ENCODE peak calls at places on chromosomes 13 and 19, in four cellular contexts. W is IMR-90, J is GM12878, P is K562. I is an unnamed sample.

GRCh38 chr19:1250374-1251232 is 2.2 kb downstream of the MIDN start:
- DNase-seq in W (peak), J (no peak), P (peak), I (peak)

GRCh38 chr19:36245210-36246005 is 30.5 kb downstream of the ZNF146 start:
- DNase-seq in W (no peak), J (no peak), P (no peak), I (no peak)

GRCh38 chr13:32039056-32039455 is 7.5 kb downstream of the FRY start:
- DNase-seq in W (peak), J (no peak), P (no peak), I (no peak)

GRCh38 chr13:43237616-43238015 is 214.2 kb downstream of the DNAJC15 start:
- DNase-seq in W (no peak), J (no peak), P (no peak), I (no peak)

GRCh38 chr13:87712012-87712411 is 40.8 kb downstream of the SLITRK5 start:
- DNase-seq in W (no peak), J (no peak), P (no peak), I (no peak)

GRCh38 chr13:99311137-99311536 is 3.9 kb upstream of the GPR183 start:
- DNase-seq in W (peak), J (no peak), P (peak), I (no peak)

GRCh38 chr13:87208636-87209035 is 462.5 kb upstream of the SLITRK5 start:
- DNase-seq in W (no peak), J (no peak), P (no peak), I (no peak)

GRCh38 chr19:17185590-17185989 is 29.6 kb upstream of the USE1 start:
- DNase-seq in W (no peak), J (no peak), P (no peak), I (no peak)

GRCh38 chr13:106373304-106373988 is 162.0 kb downstream of the EFNB2 start:
- DNase-seq in W (no peak), J (no peak), P (no peak), I (no peak)

GRCh38 chr19:52935434-52935833 is 12.2 kb upstream of the ZNF888 start:
- DNase-seq in W (peak), J (no peak), P (no peak), I (no peak)

GRCh38 chr19:17292301-17293074 is 10.7 kb downstream of the ABHD8 start:
- DNase-seq in W (peak), J (peak), P (peak), I (peak)

GRCh38 chr19:55638864-55639359 is 1.9 kb upstream of the ZNF580 start:
- DNase-seq in W (peak), J (no peak), P (peak), I (no peak)

GRCh38 chr19:29378126-29378525 is 147.7 kb upstream of the VSTM2B start:
- DNase-seq in W (no peak), J (no peak), P (no peak), I (no peak)

GRCh38 chr19:850221-850978 is 1.7 kb upstream of the ELANE start:
- DNase-seq in W (peak), J (no peak), P (peak), I (no peak)

GRCh38 chr13:49322702-49323101 is 75.0 kb downstream of the CDADC1 start:
- DNase-seq in W (no peak), J (no peak), P (no peak), I (no peak)

GRCh38 chr13:113946409-113947181 is 27.3 kb downstream of the C13orf46 start:
- DNase-seq in W (no peak), J (no peak), P (no peak), I (no peak)

GRCh38 chr13:81395368-81395767 is 1054.4 kb upstream of the SPRY2 start:
- DNase-seq in W (no peak), J (no peak), P (peak), I (no peak)

GRCh38 chr19:12665646-12666304 is 767 bp downstream of the MAN2B1 start:
- DNase-seq in W (peak), J (no peak), P (no peak), I (no peak)

GRCh38 chr13:74990992-74991391 is 491.0 kb downstream of the TBC1D4 start:
- DNase-seq in W (no peak), J (no peak), P (no peak), I (no peak)

GRCh38 chr19:43872547-43873336 is 45.6 kb downstream of the ZNF283 start:
- DNase-seq in W (no peak), J (no peak), P (no peak), I (peak)

GRCh38 chr13:77521194-77521593 is 14.3 kb upstream of the SCEL start:
- DNase-seq in W (no peak), J (no peak), P (no peak), I (peak)

GRCh38 chr13:77522444-77522843 is 13.1 kb upstream of the SCEL start:
- DNase-seq in W (no peak), J (no peak), P (no peak), I (no peak)

GRCh38 chr13:77523386-77523785 is 12.1 kb upstream of the SCEL start:
- DNase-seq in W (no peak), J (no peak), P (no peak), I (no peak)

GRCh38 chr13:77521595-77522367 is 13.7 kb upstream of the SCEL start:
- DNase-seq in W (no peak), J (no peak), P (no peak), I (peak)

GRCh38 chr13:77523834-77524728 is 11.4 kb upstream of the SCEL start:
- DNase-seq in W (no peak), J (no peak), P (no peak), I (no peak)
- TF ChIP-seq FOS in W (no peak), J (no peak), P (no peak), I (no peak)

GRCh38 chr19:39797083-39797482 is 18.4 kb downstream of the LEUTX start:
- DNase-seq in W (no peak), J (no peak), P (no peak), I (no peak)

GRCh38 chr19:39792999-39793546 is 14.4 kb downstream of the LEUTX start:
- DNase-seq in W (peak), J (peak), P (peak), I (peak)

GRCh38 chr19:39796000-39796498 is 17.4 kb downstream of the LEUTX start:
- DNase-seq in W (no peak), J (no peak), P (no peak), I (no peak)

DNA sequence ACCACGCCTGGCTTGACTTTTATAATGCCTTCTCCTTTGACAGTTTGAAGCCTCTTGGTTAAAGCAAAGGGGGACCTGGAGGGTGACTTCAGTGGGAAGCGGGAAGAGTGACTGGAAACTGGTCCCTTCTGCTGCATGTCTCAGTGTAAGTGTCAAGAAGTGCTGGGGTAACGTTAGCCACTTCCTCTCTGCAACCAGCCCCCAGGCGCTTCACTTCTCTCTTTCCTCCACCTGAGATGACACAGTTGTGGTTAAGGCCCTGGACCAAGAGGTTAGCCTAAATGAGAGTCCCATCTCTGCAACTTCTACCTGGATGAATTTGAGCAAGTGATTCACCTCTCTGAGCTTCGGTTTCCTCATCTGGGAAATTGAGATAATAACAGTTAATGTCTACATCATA is 16.3 kb downstream of the LEUTX start:
- DNase-seq in W (no peak), J (peak), P (no peak), I (no peak)
- TF ChIP-seq FOS in W (no peak), J (no peak), P (no peak), I (no peak)

GRCh38 chr13:111393221-111393790 is 72.9 kb downstream of the TEX29 start:
- DNase-seq in W (no peak), J (no peak), P (no peak), I (no peak)
- TF ChIP-seq FOS in W (no peak), J (no peak), P (no peak), I (no peak)

GRCh38 chr19:46634656-46635218 is 1.3 kb downstream of the GNG8 start:
- DNase-seq in W (no peak), J (no peak), P (no peak), I (no peak)

GRCh38 chr19:46637224-46637623 is 1.2 kb upstream of the GNG8 start:
- DNase-seq in W (no peak), J (no peak), P (no peak), I (no peak)

GRCh38 chr19:46635920-46636761 is at the start of gene GNG8:
- DNase-seq in W (no peak), J (no peak), P (peak), I (no peak)

GRCh38 chr19:46644720-46645119 is 8.7 kb upstream of the GNG8 start:
- DNase-seq in W (no peak), J (no peak), P (no peak), I (no peak)

GRCh38 chr19:46639356-46640061 is 3.5 kb upstream of the GNG8 start:
- DNase-seq in W (peak), J (no peak), P (peak), I (no peak)
- TF ChIP-seq FOS in W (no peak), J (no peak), P (no peak), I (no peak)

GRCh38 chr19:37955986-37956385 is 49.0 kb downstream of the SIPA1L3 start:
- DNase-seq in W (no peak), J (no peak), P (no peak), I (no peak)

GRCh38 chr19:37959665-37960114 is 52.7 kb downstream of the SIPA1L3 start:
- DNase-seq in W (no peak), J (no peak), P (no peak), I (no peak)

GRCh38 chr19:37953576-37954303 is 46.7 kb downstream of the SIPA1L3 start:
- DNase-seq in W (no peak), J (no peak), P (no peak), I (no peak)

GRCh38 chr19:37954421-37954874 is 47.4 kb downstream of the SIPA1L3 start:
- DNase-seq in W (no peak), J (no peak), P (no peak), I (no peak)

DNA sequence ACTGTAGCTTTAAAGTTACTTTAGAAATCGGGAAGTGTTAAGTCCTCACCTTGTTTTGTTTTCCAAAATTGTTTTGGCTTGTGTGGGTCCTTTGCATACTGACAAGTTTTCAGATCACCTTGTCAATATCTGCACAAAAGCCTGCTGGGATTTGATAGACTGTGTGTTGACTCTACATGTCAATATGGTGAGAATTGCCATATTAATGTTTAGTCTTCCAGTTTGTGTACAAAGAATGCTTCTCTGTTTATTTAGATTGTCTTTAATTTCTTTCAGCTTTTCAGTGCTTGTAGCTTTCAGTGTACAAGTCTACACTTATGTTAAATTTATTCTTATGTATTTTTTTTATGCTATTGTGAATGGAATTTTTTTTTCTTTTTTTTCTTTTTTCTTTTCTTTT is 50.2 kb downstream of the SIPA1L3 start:
- DNase-seq in W (no peak), J (no peak), P (no peak), I (no peak)
- TF ChIP-seq FOS in W (no peak), J (no peak), P (no peak), I (no peak)

GRCh38 chr13:37486171-37486661 is 112.4 kb downstream of the POSTN start:
- DNase-seq in W (no peak), J (no peak), P (no peak), I (peak)
- TF ChIP-seq FOS in W (no peak), J (no peak), P (no peak), I (no peak)

GRCh38 chr13:109402976-109403375 is 383.4 kb downstream of the IRS2 start:
- DNase-seq in W (no peak), J (no peak), P (no peak), I (no peak)

GRCh38 chr13:109412232-109412935 is 374.0 kb downstream of the IRS2 start:
- DNase-seq in W (peak), J (no peak), P (no peak), I (peak)

GRCh38 chr13:109410868-109411267 is 375.5 kb downstream of the IRS2 start:
- DNase-seq in W (no peak), J (no peak), P (no peak), I (no peak)

GRCh38 chr13:109408596-109409382 is 377.6 kb downstream of the IRS2 start:
- DNase-seq in W (no peak), J (no peak), P (no peak), I (no peak)
- TF ChIP-seq FOS in W (no peak), J (no peak), P (no peak), I (no peak)

DNA sequence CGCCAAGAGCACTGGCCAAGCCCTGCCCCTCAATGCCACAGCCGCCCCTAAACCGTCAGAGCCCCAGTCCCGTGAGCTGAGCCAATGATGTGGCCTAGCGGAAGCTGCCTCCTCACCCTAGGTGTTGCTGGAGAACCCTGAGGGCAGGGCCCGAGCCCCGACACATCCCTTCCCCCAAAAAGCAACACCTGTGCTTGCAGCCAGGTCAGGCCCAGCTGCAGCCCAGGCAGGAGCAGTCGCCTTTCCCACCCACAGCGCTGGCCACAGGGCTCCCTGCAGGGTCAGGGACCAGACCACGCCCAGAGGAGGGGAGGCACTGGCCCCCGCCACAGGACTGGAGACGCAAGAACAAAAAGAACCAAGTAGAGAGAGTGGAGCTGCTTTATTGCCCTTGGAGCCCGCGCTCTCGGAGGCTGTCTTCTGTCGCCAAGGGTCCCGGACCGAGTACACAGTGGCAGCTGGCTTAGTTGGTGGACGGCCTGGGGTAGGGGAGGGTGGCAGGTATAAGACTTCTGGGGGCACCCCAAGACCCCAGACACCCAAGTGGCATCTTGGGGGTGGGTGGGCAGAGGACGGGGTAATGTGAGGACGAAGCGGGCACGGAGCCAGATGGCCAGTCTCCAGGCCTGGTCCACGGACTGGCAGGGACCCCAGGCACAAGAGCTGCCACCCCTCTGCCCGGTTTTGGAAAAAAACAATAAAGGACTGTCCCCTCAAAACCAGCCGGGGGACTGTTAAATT is 3.3 kb downstream of the P2RY11 start:
- DNase-seq in W (no peak), J (no peak), P (no peak), I (no peak)
- TF ChIP-seq FOS in W (no peak), J (no peak), P (no peak), I (no peak)

DNA sequence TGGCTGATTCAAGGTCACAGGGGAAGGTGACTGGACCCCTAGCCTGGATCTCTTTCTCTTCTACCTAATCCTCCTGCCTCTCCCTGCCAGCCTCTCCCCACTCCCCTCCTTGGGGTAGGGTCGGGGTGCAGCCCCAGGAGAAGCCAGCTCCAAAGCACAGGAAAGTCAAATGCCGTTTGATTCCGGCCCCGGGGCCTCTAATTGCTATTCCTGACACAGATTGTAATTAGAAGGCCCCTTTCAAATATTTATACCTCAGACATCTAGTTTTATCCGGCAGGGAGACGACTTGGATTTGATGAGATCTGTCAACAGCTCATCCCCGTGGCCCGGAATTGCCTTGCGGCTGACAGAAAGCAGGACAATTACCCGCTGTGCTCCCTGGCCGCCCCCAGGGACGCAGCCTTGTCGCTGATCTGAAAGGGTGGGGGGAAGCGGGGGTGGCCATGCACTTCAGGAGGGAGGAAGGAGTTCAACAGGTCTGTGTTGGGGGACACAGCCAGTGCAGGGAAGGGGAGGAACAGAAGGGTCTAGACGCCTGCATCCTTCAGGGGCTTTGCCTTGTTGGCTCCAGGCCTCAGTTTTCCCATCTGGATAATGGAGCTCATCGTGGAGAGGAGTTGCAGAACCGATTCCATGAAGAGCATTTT is 1.9 kb upstream of the SHD start:
- DNase-seq in W (no peak), J (no peak), P (peak), I (no peak)
- TF ChIP-seq FOS in W (no peak), J (no peak), P (no peak), I (no peak)

I was measured in endothelial cell of umbilical vein.